ENCODE peak calls at places on chromosomes 1 and 21, in five cellular contexts. L, H, Y, S and I are unnamed samples.

GRCh38 chr21:33026878-33027400 is 1.2 kb downstream of the OLIG2 start:
- DNase-seq in L (no peak), H (no peak), Y (peak), S (no peak), I (peak)

GRCh38 chr1:64243757-64244080 is 40.3 kb downstream of the UBE2U start:
- DNase-seq in L (no peak), H (no peak), Y (no peak), S (no peak), I (no peak)

GRCh38 chr1:22119626-22120468 is 23.1 kb downstream of the WNT4 start:
- DNase-seq in L (no peak), H (no peak), Y (no peak), S (no peak), I (no peak)

GRCh38 chr1:17016317-17016661 is 4.6 kb upstream of the ATP13A2 start:
- DNase-seq in L (no peak), H (no peak), Y (peak), S (no peak), I (peak)

GRCh38 chr1:9233241-9233941 is 1.2 kb upstream of the H6PD start:
- DNase-seq in L (peak), H (peak), Y (peak), S (no peak), I (peak)

GRCh38 chr21:26087223-26087918 is 83.2 kb downstream of the APP start:
- DNase-seq in L (no peak), H (no peak), Y (no peak), S (no peak), I (no peak)

GRCh38 chr1:34794790-34795180 is 2.0 kb downstream of the GJA4 start:
- DNase-seq in L (no peak), H (no peak), Y (no peak), S (no peak), I (no peak)

GRCh38 chr1:29264773-29265389 is 28.6 kb downstream of the PTPRU start:
- DNase-seq in L (no peak), H (no peak), Y (peak), S (no peak), I (no peak)